ENCODE peak calls at places on chromosomes 3 and 15, in five cellular contexts. One of them, this sample, is unnamed.

GRCh38 chr3:30248423-30248822 is 358.0 kb upstream of the TGFBR2 start:
- DNase-seq in NCI-H510A treated with DMSO at 0.1 percent for 48 hours: no peak
- DNase-seq in ELF-1: no peak
- DNase-seq in thyroid gland: no peak
- DNase-seq in erythroblast: no peak
- DNase-seq in this sample: no peak

GRCh38 chr3:170603770-170604510 is 18.1 kb upstream of the SLC7A14 start:
- DNase-seq in erythroblast: no peak
- DNase-seq in thyroid gland: no peak
- DNase-seq in NCI-H510A treated with DMSO at 0.1 percent for 48 hours: no peak
- DNase-seq in ELF-1: no peak
- DNase-seq in this sample: no peak

GRCh38 chr15:61994216-61994615 is 66.0 kb downstream of the VPS13C start:
- DNase-seq in thyroid gland: no peak
- DNase-seq in NCI-H510A treated with DMSO at 0.1 percent for 48 hours: no peak
- DNase-seq in erythroblast: no peak
- DNase-seq in ELF-1: no peak
- DNase-seq in this sample: no peak

GRCh38 chr3:197866035-197866434 is 75.0 kb downstream of the LRCH3 start:
- DNase-seq in ELF-1: no peak
- DNase-seq in thyroid gland: no peak
- DNase-seq in NCI-H510A treated with DMSO at 0.1 percent for 48 hours: no peak
- DNase-seq in erythroblast: no peak
- DNase-seq in this sample: no peak

GRCh38 chr3:77539014-77539413 is 499.1 kb downstream of the ROBO2 start:
- DNase-seq in ELF-1: peak; percentile 31
- DNase-seq in thyroid gland: no peak
- DNase-seq in NCI-H510A treated with DMSO at 0.1 percent for 48 hours: no peak
- DNase-seq in erythroblast: no peak
- DNase-seq in this sample: no peak

GRCh38 chr15:42508263-42508690 is 12.8 kb downstream of the SNAP23 start:
- DNase-seq in erythroblast: peak; percentile 29
- DNase-seq in NCI-H510A treated with DMSO at 0.1 percent for 48 hours: no peak
- DNase-seq in ELF-1: no peak
- DNase-seq in thyroid gland: no peak
- DNase-seq in this sample: peak; percentile 22

GRCh38 chr3:81068546-81068945 is 692.9 kb downstream of the GBE1 start:
- DNase-seq in ELF-1: no peak
- DNase-seq in erythroblast: no peak
- DNase-seq in thyroid gland: no peak
- DNase-seq in NCI-H510A treated with DMSO at 0.1 percent for 48 hours: no peak
- DNase-seq in this sample: no peak

GRCh38 chr3:39788484-39788883 is 20.9 kb upstream of the MYRIP start:
- DNase-seq in NCI-H510A treated with DMSO at 0.1 percent for 48 hours: no peak
- DNase-seq in thyroid gland: no peak
- DNase-seq in erythroblast: no peak
- DNase-seq in ELF-1: no peak
- DNase-seq in this sample: no peak